ENCODE peak calls at places on chromosome 10, in five cellular contexts. One of them, this sample, is unnamed.

GRCh38 chr10:123157210-123157609 is 3.0 kb downstream of the BUB3 start:
- DNase-seq in H1: no peak
- DNase-seq in GM12878: no peak
- DNase-seq in HepG2: peak
- DNase-seq in GM12892: no peak
- DNase-seq in this sample: no peak

GRCh38 chr10:114525368-114525949 is 121.2 kb upstream of the AFAP1L2 start:
- DNase-seq in GM12878: no peak
- DNase-seq in HepG2: no peak
- DNase-seq in H1: no peak
- DNase-seq in GM12892: no peak
- DNase-seq in this sample: no peak

GRCh38 chr10:76621886-76622620 is 1015.6 kb downstream of the KCNMA1 start:
- DNase-seq in GM12878: no peak
- DNase-seq in GM12892: no peak
- DNase-seq in HepG2: no peak
- DNase-seq in H1: no peak
- DNase-seq in this sample: no peak

GRCh38 chr10:98259606-98260319 is 8.2 kb downstream of the LOXL4 start:
- DNase-seq in HepG2: no peak
- DNase-seq in GM12878: no peak
- DNase-seq in GM12892: no peak
- DNase-seq in H1: no peak
- DNase-seq in this sample: no peak

GRCh38 chr10:124252097-124252715 is 158.8 kb upstream of the CHST15 start:
- DNase-seq in H1: no peak
- DNase-seq in GM12878: no peak
- DNase-seq in GM12892: no peak
- DNase-seq in HepG2: no peak
- DNase-seq in this sample: no peak

GRCh38 chr10:114684822-114685209 is 26.7 kb upstream of the ABLIM1 start:
- DNase-seq in H1: no peak
- DNase-seq in GM12878: no peak
- DNase-seq in GM12892: no peak
- DNase-seq in HepG2: peak
- DNase-seq in this sample: no peak

GRCh38 chr10:61902448-61903183 is 1.1 kb downstream of the ARID5B start:
- DNase-seq in GM12892: no peak
- DNase-seq in H1: no peak
- DNase-seq in GM12878: no peak
- DNase-seq in HepG2: peak
- DNase-seq in this sample: no peak

GRCh38 chr10:97683556-97684357 is 3.3 kb downstream of the AVPI1 start:
- DNase-seq in H1: no peak
- DNase-seq in GM12878: no peak
- DNase-seq in GM12892: no peak
- DNase-seq in HepG2: no peak
- DNase-seq in this sample: no peak

GRCh38 chr10:94546616-94547175 is 1.1 kb downstream of the HELLS start:
- DNase-seq in HepG2: no peak
- DNase-seq in GM12878: peak
- DNase-seq in GM12892: no peak
- DNase-seq in H1: no peak
- DNase-seq in this sample: no peak

GRCh38 chr10:59325116-59325515 is 37.2 kb downstream of the FAM13C start:
- DNase-seq in HepG2: no peak
- DNase-seq in H1: no peak
- DNase-seq in GM12878: no peak
- DNase-seq in GM12892: no peak
- DNase-seq in this sample: no peak

DNA sequence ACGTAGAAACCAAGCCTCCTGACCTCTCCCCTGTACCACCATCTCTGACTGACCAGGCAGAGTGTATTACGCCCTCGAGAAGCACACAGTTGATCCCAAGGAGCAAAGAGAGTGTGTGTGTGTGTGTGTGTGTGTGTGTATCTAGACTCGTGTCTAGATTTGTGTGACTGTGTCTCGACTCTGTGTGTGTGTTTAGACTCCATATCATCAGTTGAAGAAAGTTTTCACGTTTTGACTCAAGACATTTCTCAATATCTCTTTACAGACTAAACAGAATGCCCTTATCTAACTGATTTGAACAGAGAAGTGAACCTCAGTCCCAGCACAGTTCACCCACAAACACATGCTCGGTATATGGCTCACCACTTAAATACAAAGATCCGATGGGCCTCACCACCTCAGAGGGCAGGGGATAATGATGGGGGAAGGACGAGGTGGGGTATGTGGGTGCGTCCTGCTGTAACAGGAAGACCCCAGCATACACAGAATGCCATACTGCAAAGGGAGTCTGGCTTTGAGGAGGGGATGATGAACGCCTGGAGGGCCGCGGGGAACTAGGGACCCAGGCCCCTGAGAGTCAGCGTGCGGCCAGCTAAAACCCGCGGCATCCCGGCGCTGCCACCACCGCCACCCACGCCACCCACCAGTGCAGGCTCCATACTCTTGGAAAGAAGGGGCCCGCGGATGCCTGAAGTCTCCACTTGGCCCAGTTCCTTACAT is 780 bp downstream of the ALDH18A1 start:
- DNase-seq in H1: no peak
- DNase-seq in GM12892: no peak
- DNase-seq in HepG2: peak
- DNase-seq in GM12878: peak
- DNase-seq in this sample: no peak
- TF ChIP-seq POLR2A in H1: peak
- TF ChIP-seq POLR2A in GM12892: no peak
- TF ChIP-seq POLR2A in HepG2: peak
- TF ChIP-seq POLR2A in GM12878: no peak
- TF ChIP-seq POLR2A in this sample: no peak

DNA sequence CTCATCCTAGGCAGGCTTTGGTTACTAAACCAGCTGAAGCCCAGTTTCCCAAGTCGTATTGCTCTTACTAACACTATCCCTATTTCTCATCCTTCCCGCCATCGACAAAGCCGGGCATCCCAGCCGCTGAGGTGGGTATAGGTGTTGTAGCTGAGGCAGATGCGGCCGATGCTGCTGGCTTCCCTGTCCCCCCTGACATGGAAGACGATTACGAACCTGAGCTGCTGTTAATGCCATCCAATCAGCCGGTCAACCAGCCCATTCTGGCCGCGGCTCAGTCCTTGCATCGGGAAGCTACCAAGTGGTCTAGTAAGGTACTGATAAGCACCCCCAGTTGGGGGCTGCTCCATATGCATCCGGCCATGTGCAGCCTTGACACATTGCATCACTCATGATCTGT is 38.8 kb downstream of the AP3M1 start:
- DNase-seq in HepG2: no peak
- DNase-seq in GM12892: no peak
- DNase-seq in GM12878: no peak
- DNase-seq in H1: no peak
- DNase-seq in this sample: no peak
- TF ChIP-seq TAF1 in HepG2: no peak
- TF ChIP-seq TAF1 in GM12892: no peak
- TF ChIP-seq TAF1 in GM12878: no peak
- TF ChIP-seq TAF1 in H1: no peak
- TF ChIP-seq TAF1 in this sample: no peak

GRCh38 chr10:87721781-87722180 is 62.1 kb downstream of the PAPSS2 start:
- DNase-seq in GM12892: no peak
- DNase-seq in HepG2: no peak
- DNase-seq in H1: no peak
- DNase-seq in GM12878: no peak
- DNase-seq in this sample: no peak

GRCh38 chr10:87723500-87723899 is 63.8 kb downstream of the PAPSS2 start:
- DNase-seq in H1: no peak
- DNase-seq in GM12878: no peak
- DNase-seq in HepG2: no peak
- DNase-seq in GM12892: no peak
- DNase-seq in this sample: no peak

GRCh38 chr10:87724789-87725188 is 65.1 kb downstream of the PAPSS2 start:
- DNase-seq in GM12878: no peak
- DNase-seq in H1: no peak
- DNase-seq in HepG2: no peak
- DNase-seq in GM12892: no peak
- DNase-seq in this sample: no peak

GRCh38 chr10:87722716-87723115 is 63.0 kb downstream of the PAPSS2 start:
- DNase-seq in H1: no peak
- DNase-seq in GM12878: no peak
- DNase-seq in GM12892: no peak
- DNase-seq in HepG2: no peak
- DNase-seq in this sample: no peak

GRCh38 chr10:87720665-87721064 is 61.0 kb downstream of the PAPSS2 start:
- DNase-seq in HepG2: no peak
- DNase-seq in H1: no peak
- DNase-seq in GM12892: no peak
- DNase-seq in GM12878: no peak
- DNase-seq in this sample: no peak
- TF ChIP-seq POLR2A in HepG2: no peak
- TF ChIP-seq POLR2A in H1: no peak
- TF ChIP-seq POLR2A in GM12892: no peak
- TF ChIP-seq POLR2A in GM12878: no peak
- TF ChIP-seq POLR2A in this sample: no peak

GRCh38 chr10:68684413-68684812 is 36.6 kb upstream of the CCAR1 start:
- DNase-seq in HepG2: no peak
- DNase-seq in H1: no peak
- DNase-seq in GM12892: peak
- DNase-seq in GM12878: peak
- DNase-seq in this sample: no peak
- TF ChIP-seq TAF1 in HepG2: no peak
- TF ChIP-seq TAF1 in H1: no peak
- TF ChIP-seq TAF1 in GM12892: no peak
- TF ChIP-seq TAF1 in GM12878: no peak
- TF ChIP-seq TAF1 in this sample: no peak

GRCh38 chr10:102247724-102248123 is 2.4 kb downstream of the GBF1 start:
- DNase-seq in H1: no peak
- DNase-seq in GM12878: no peak
- DNase-seq in GM12892: no peak
- DNase-seq in HepG2: no peak
- DNase-seq in this sample: no peak

GRCh38 chr10:102243304-102243703 is 2.0 kb upstream of the PITX3 start:
- DNase-seq in GM12878: no peak
- DNase-seq in H1: no peak
- DNase-seq in GM12892: no peak
- DNase-seq in HepG2: peak
- DNase-seq in this sample: no peak

GRCh38 chr10:102245932-102246251 is 560 bp downstream of the GBF1 start:
- DNase-seq in GM12892: no peak
- DNase-seq in GM12878: no peak
- DNase-seq in H1: no peak
- DNase-seq in HepG2: no peak
- DNase-seq in this sample: no peak

GRCh38 chr10:102245101-102245931 is at the start of gene GBF1:
- DNase-seq in H1: peak
- DNase-seq in HepG2: peak
- DNase-seq in GM12878: peak
- DNase-seq in GM12892: peak
- DNase-seq in this sample: peak

GRCh38 chr10:102246261-102246660 is 929 bp downstream of the GBF1 start:
- DNase-seq in H1: no peak
- DNase-seq in GM12892: no peak
- DNase-seq in GM12878: no peak
- DNase-seq in HepG2: no peak
- DNase-seq in this sample: no peak
- TF ChIP-seq POLR2A in H1: no peak
- TF ChIP-seq POLR2A in GM12892: no peak
- TF ChIP-seq POLR2A in GM12878: no peak
- TF ChIP-seq POLR2A in HepG2: no peak
- TF ChIP-seq POLR2A in this sample: no peak

DNA sequence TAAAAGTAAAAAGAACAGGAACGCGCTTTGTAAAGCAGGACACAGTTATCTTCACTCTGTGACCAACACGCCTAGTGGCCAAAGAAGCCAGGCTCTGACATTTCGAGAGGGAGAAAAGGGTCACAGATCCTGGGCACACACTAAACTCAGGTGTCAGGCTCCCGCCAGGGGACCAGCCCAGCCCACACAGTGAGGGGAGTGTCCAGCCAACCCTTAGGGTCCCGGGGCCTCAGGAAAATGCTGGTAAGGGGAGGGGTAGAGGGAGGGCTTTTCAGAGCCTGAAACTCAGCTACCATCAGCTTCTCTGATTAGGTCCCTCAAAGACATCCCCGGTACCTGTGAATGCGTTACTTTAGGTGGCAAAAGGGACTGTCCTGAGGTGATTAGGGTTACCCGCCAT is 16.6 kb downstream of the ANXA11 start:
- DNase-seq in GM12878: no peak
- DNase-seq in HepG2: no peak
- DNase-seq in GM12892: no peak
- DNase-seq in H1: no peak
- DNase-seq in this sample: no peak
- TF ChIP-seq TAF1 in GM12878: no peak
- TF ChIP-seq TAF1 in HepG2: no peak
- TF ChIP-seq TAF1 in GM12892: no peak
- TF ChIP-seq TAF1 in H1: no peak
- TF ChIP-seq TAF1 in this sample: no peak

GRCh38 chr10:26665080-26666048 is 32.1 kb upstream of the PDSS1 start:
- DNase-seq in GM12878: no peak
- DNase-seq in H1: no peak
- DNase-seq in GM12892: no peak
- DNase-seq in HepG2: no peak
- DNase-seq in this sample: no peak

DNA sequence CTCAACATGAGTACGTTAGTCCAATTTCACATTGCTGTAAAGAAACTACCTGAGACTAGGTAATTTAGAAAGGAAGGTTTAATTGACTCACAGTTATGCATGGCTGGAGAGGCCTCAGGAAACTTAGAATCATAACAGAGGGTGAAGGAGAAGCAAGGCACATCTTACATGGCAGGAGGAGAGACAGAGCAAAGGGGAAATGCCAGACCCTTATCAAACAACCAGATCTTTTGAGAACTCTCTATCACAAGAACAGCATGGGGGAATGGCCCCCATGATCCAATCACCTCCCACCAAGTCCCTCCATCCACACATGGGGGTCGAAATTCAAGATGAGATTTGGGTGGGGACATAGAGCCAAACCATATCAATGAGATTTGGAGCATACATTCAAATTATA is 34.6 kb upstream of the PDSS1 start:
- DNase-seq in H1: no peak
- DNase-seq in GM12892: no peak
- DNase-seq in GM12878: no peak
- DNase-seq in HepG2: no peak
- DNase-seq in this sample: no peak
- TF ChIP-seq POLR2A in H1: no peak
- TF ChIP-seq POLR2A in GM12892: no peak
- TF ChIP-seq POLR2A in GM12878: no peak
- TF ChIP-seq POLR2A in HepG2: no peak
- TF ChIP-seq POLR2A in this sample: no peak